ENCODE peak calls at places on chromosomes 16 and 17, in four cellular contexts. V, X, S and Y are unnamed samples.

GRCh38 chr16:17305694-17306093 is 165.1 kb downstream of the XYLT1 start:
- DNase-seq in V (peak), X (no peak), S (no peak), Y (no peak)

GRCh38 chr17:47945529-47946508 is 4.4 kb downstream of the PNPO start:
- DNase-seq in V (no peak), X (no peak), S (no peak), Y (no peak)

GRCh38 chr16:88839026-88839529 is 17.7 kb downstream of the GALNS start:
- DNase-seq in V (no peak), X (no peak), S (no peak), Y (no peak)

GRCh38 chr17:47224971-47225370 is 15.8 kb downstream of the MYL4 start:
- DNase-seq in V (no peak), X (no peak), S (no peak), Y (no peak)

GRCh38 chr16:68237243-68238028 is 1.5 kb upstream of the ESRP2 start:
- DNase-seq in V (peak), X (peak), S (peak), Y (peak)

GRCh38 chr17:36849871-36850348 is 87.4 kb upstream of the LHX1 start:
- DNase-seq in V (no peak), X (no peak), S (no peak), Y (no peak)

GRCh38 chr17:49992191-49992932 is 2.7 kb downstream of the DLX3 start:
- DNase-seq in V (no peak), X (no peak), S (no peak), Y (no peak)

GRCh38 chr17:6526362-6527152 is 29.8 kb downstream of the PITPNM3 start:
- DNase-seq in V (no peak), X (no peak), S (no peak), Y (no peak)

GRCh38 chr16:69049146-69049545 is 56.3 kb upstream of the HAS3 start:
- DNase-seq in V (no peak), X (no peak), S (no peak), Y (no peak)

GRCh38 chr17:66837226-66837625 is 2.3 kb downstream of the CACNG5 start:
- DNase-seq in V (no peak), X (no peak), S (no peak), Y (no peak)

GRCh38 chr16:35370617-35371016 is 1911.2 kb downstream of the TP53TG3F start:
- DNase-seq in V (no peak), X (no peak), S (no peak), Y (no peak)

GRCh38 chr17:18356624-18357023 is 6.7 kb downstream of the SHMT1 start:
- DNase-seq in V (no peak), X (peak), S (no peak), Y (no peak)

GRCh38 chr16:369866-370436 is 387 bp downstream of the MRPL28 start:
- DNase-seq in V (no peak), X (no peak), S (no peak), Y (no peak)

GRCh38 chr17:58917228-58917627 is 161.6 kb downstream of the PPM1E start:
- DNase-seq in V (no peak), X (no peak), S (no peak), Y (no peak)

GRCh38 chr16:77551352-77551751 is 116.5 kb upstream of the ADAMTS18 start:
- DNase-seq in V (no peak), X (no peak), S (no peak), Y (no peak)

GRCh38 chr17:8944083-8944482 is 21.4 kb downstream of the PIK3R5 start:
- DNase-seq in V (no peak), X (no peak), S (no peak), Y (no peak)

GRCh38 chr17:3740611-3741073 is 16.9 kb downstream of the HASPIN start:
- DNase-seq in V (no peak), X (peak), S (no peak), Y (no peak)

GRCh38 chr17:36496018-36496789 is 9.7 kb downstream of the ZNHIT3 start:
- DNase-seq in V (no peak), X (peak), S (no peak), Y (no peak)

GRCh38 chr16:1580256-1580655 is 31.6 kb downstream of the IFT140 start:
- DNase-seq in V (no peak), X (no peak), S (no peak), Y (no peak)

GRCh38 chr17:71423871-71424546 is 696.8 kb upstream of the SOX9 start:
- DNase-seq in V (no peak), X (no peak), S (peak), Y (no peak)

GRCh38 chr16:2799852-2800226 is 1.6 kb downstream of the PRSS41 start:
- DNase-seq in V (no peak), X (no peak), S (no peak), Y (no peak)

GRCh38 chr17:17377568-17377967 is 74.4 kb downstream of the NT5M start:
- DNase-seq in V (no peak), X (no peak), S (peak), Y (no peak)

GRCh38 chr16:73669535-73670274 is 621.8 kb upstream of the ZFHX3 start:
- DNase-seq in V (no peak), X (no peak), S (no peak), Y (no peak)

GRCh38 chr17:3689262-3690093 is 6.5 kb downstream of the P2RX5 start:
- DNase-seq in V (no peak), X (no peak), S (no peak), Y (no peak)

GRCh38 chr17:11487469-11487868 is 110.8 kb upstream of the DNAH9 start:
- DNase-seq in V (no peak), X (no peak), S (no peak), Y (no peak)

GRCh38 chr16:57529324-57530103 is 6.9 kb downstream of the CCDC102A start:
- DNase-seq in V (no peak), X (no peak), S (no peak), Y (peak)

GRCh38 chr16:57530531-57531252 is 5.7 kb downstream of the CCDC102A start:
- DNase-seq in V (no peak), X (no peak), S (no peak), Y (peak)

GRCh38 chr17:69407759-69408158 is 6.7 kb upstream of the MAP2K6 start:
- DNase-seq in V (no peak), X (no peak), S (no peak), Y (no peak)

GRCh38 chr17:34442387-34443111 is 79.5 kb upstream of the CCL1 start:
- DNase-seq in V (no peak), X (peak), S (no peak), Y (no peak)